ENCODE peak calls at places on chromosomes 2 and 18, in nine cellular contexts. X, Q, E, K, N, B, Y, G and L are unnamed samples.

GRCh38 chr18:10012526-10012925 is 98.7 kb downstream of the VAPA start:
- DNase-seq in X (no peak), Q (no peak), E (no peak), K (no peak), N (no peak), B (no peak), Y (no peak), G (no peak), L (peak)

GRCh38 chr2:114960389-114960788 is 517.9 kb downstream of the DPP10 start:
- DNase-seq in X (no peak), Q (no peak), E (no peak), K (no peak), N (no peak), B (no peak), Y (no peak), G (no peak), L (no peak)

GRCh38 chr2:191322838-191323506 is 77.8 kb downstream of the MYO1B start:
- DNase-seq in X (no peak), Q (no peak), E (no peak), K (no peak), N (no peak), B (no peak), Y (no peak), G (no peak), L (no peak)

GRCh38 chr2:217444932-217445331 is 557.9 kb downstream of the TNS1 start:
- DNase-seq in X (no peak), Q (no peak), E (no peak), K (no peak), N (no peak), B (no peak), Y (no peak), G (no peak), L (no peak)

GRCh38 chr2:141003967-141004657 is 1126.7 kb downstream of the LRP1B start:
- DNase-seq in X (no peak), Q (no peak), E (no peak), K (no peak), N (no peak), B (no peak), Y (no peak), G (no peak), L (no peak)

GRCh38 chr18:77147418-77147852 is 14.9 kb upstream of the MBP start:
- DNase-seq in X (no peak), Q (no peak), E (no peak), K (peak), N (no peak), B (no peak), Y (peak), G (no peak), L (no peak)

GRCh38 chr18:35991696-35992095 is 19.2 kb downstream of the RMP24 start:
- DNase-seq in X (no peak), Q (no peak), E (no peak), K (no peak), N (no peak), B (no peak), Y (no peak), G (no peak), L (no peak)

GRCh38 chr2:43165378-43166025 is 60.9 kb downstream of the ZFP36L2 start:
- DNase-seq in X (no peak), Q (no peak), E (no peak), K (no peak), N (no peak), B (no peak), Y (no peak), G (no peak), L (peak)

GRCh38 chr2:11389551-11390528 is 45.4 kb upstream of the ROCK2 start:
- DNase-seq in X (no peak), Q (no peak), E (no peak), K (peak), N (no peak), B (no peak), Y (peak), G (no peak), L (no peak)

GRCh38 chr2:160694631-160695030 is 201.0 kb upstream of the RBMS1 start:
- DNase-seq in X (no peak), Q (peak), E (no peak), K (no peak), N (no peak), B (peak), Y (no peak), G (no peak), L (no peak)

GRCh38 chr2:234595829-234596228 is 98.9 kb upstream of the ARL4C start:
- DNase-seq in X (no peak), Q (no peak), E (no peak), K (no peak), N (no peak), B (no peak), Y (peak), G (no peak), L (no peak)

GRCh38 chr2:198040820-198041219 is 236.4 kb downstream of the PLCL1 start:
- DNase-seq in X (no peak), Q (no peak), E (no peak), K (no peak), N (no peak), B (no peak), Y (no peak), G (no peak), L (no peak)